ENCODE peak calls at places on chromosomes 2 and 18, in four cellular contexts. H, J, Z and L are unnamed samples.

GRCh38 chr2:13884271-13884976 is 748.1 kb upstream of the LRATD1 start:
- DNase-seq in H (no peak), Z (no peak), J (no peak), L (no peak)

GRCh38 chr2:240619506-240620148 is 5.7 kb upstream of the GPR35 start:
- DNase-seq in J (no peak), H (no peak), Z (no peak), L (no peak)

GRCh38 chr2:64179582-64180321 is 35.5 kb upstream of the PELI1 start:
- DNase-seq in J (no peak), H (no peak), Z (no peak), L (no peak)

GRCh38 chr2:102480273-102480672 is 7.2 kb downstream of the SLC9A4 start:
- DNase-seq in Z (no peak), J (no peak), H (no peak), L (no peak)

GRCh38 chr18:24368749-24369148 is 28.9 kb downstream of the OSBPL1A start:
- DNase-seq in Z (peak), J (no peak), H (no peak), L (no peak)

GRCh38 chr2:85763132-85763531 is 9.3 kb downstream of the ATOH8 start:
- DNase-seq in H (no peak), J (no peak), Z (no peak), L (no peak)

GRCh38 chr2:219443697-219444023 is 9.0 kb downstream of the SPEG start:
- DNase-seq in J (no peak), Z (no peak), H (no peak), L (no peak)

GRCh38 chr2:168255866-168256265 is 8.5 kb upstream of the STK39 start:
- DNase-seq in H (no peak), Z (no peak), J (no peak), L (no peak)

GRCh38 chr18:50143891-50144290 is 51.1 kb downstream of the MYO5B start:
- DNase-seq in H (peak), J (no peak), Z (no peak), L (no peak)